ENCODE peak calls at places on chromosome X, in nine cellular contexts. S, G, K, H, A, Q, T, X and L are unnamed samples.

GRCh38 chrX:54530358-54530900 is 410 bp downstream of the GNL3L start:
- DNase-seq in S (no peak), G (no peak), K (no peak), H (no peak), A (no peak), Q (no peak), T (no peak), X (no peak), L (no peak)

GRCh38 chrX:20664774-20665173 is 398.1 kb upstream of the RPS6KA3 start:
- DNase-seq in S (no peak), G (peak; percentile 20), K (no peak), H (no peak), A (peak; percentile 28), Q (no peak), T (no peak), X (peak; percentile 5), L (no peak)

GRCh38 chrX:23901065-23901464 is 6.7 kb downstream of the APOO start:
- DNase-seq in S (peak; percentile 17), G (no peak), K (no peak), H (peak; percentile 71), A (no peak), Q (no peak), T (peak; percentile 81), X (no peak), L (peak; percentile 83)

GRCh38 chrX:131041652-131042051 is 16.5 kb upstream of the ARHGAP36 start:
- DNase-seq in S (no peak), G (no peak), K (no peak), H (no peak), A (no peak), Q (no peak), T (no peak), X (no peak), L (no peak)

GRCh38 chrX:138082881-138083280 is 517.0 kb downstream of the ZIC3 start:
- DNase-seq in S (no peak), G (no peak), K (no peak), H (no peak), A (no peak), Q (no peak), T (no peak), X (no peak), L (no peak)

GRCh38 chrX:137428777-137429564 is 137.0 kb upstream of the ZIC3 start:
- DNase-seq in S (no peak), G (no peak), K (no peak), H (no peak), A (peak; percentile 43), Q (peak; percentile 20), T (no peak), X (peak; percentile 7), L (no peak)

GRCh38 chrX:151336809-151337208 is 60.2 kb upstream of the VMA21 start:
- DNase-seq in S (no peak), G (no peak), K (no peak), H (no peak), A (no peak), Q (no peak), T (no peak), X (no peak), L (no peak)

GRCh38 chrX:126655061-126655460 is 102.4 kb upstream of the DCAF12L1 start:
- DNase-seq in S (no peak), G (no peak), K (no peak), H (no peak), A (no peak), Q (no peak), T (no peak), X (no peak), L (no peak)

GRCh38 chrX:148322906-148323305 is 177.5 kb upstream of the AFF2 start:
- DNase-seq in S (no peak), G (no peak), K (no peak), H (no peak), A (no peak), Q (no peak), T (no peak), X (no peak), L (no peak)

GRCh38 chrX:103779156-103779555 is 2.5 kb downstream of the PLP1 start:
- DNase-seq in S (no peak), G (peak; percentile 64), K (no peak), H (no peak), A (peak; percentile 8), Q (no peak), T (no peak), X (no peak), L (no peak)

GRCh38 chrX:54540289-54540688 is 10.3 kb downstream of the GNL3L start:
- DNase-seq in S (no peak), G (no peak), K (no peak), H (no peak), A (no peak), Q (no peak), T (no peak), X (no peak), L (peak; percentile 33)

GRCh38 chrX:40243699-40244098 is 145.9 kb upstream of the BCOR start:
- DNase-seq in S (no peak), G (no peak), K (no peak), H (no peak), A (no peak), Q (no peak), T (no peak), X (no peak), L (no peak)

GRCh38 chrX:131752493-131753198 is 208.8 kb downstream of the OR13H1 start:
- DNase-seq in S (no peak), G (peak; percentile 87), K (no peak), H (no peak), A (no peak), Q (no peak), T (no peak), X (no peak), L (peak; percentile 89)

GRCh38 chrX:78124304-78124703 is 15.1 kb downstream of the TAF9B start:
- DNase-seq in S (no peak), G (no peak), K (no peak), H (no peak), A (no peak), Q (no peak), T (no peak), X (no peak), L (no peak)

GRCh38 chrX:87728459-87728858 is 210.9 kb downstream of the KLHL4 start:
- DNase-seq in S (no peak), G (no peak), K (no peak), H (no peak), A (no peak), Q (no peak), T (no peak), X (no peak), L (no peak)

GRCh38 chrX:48071986-48072605 is 656 bp upstream of the ZNF630 start:
- DNase-seq in S (no peak), G (no peak), K (no peak), H (no peak), A (no peak), Q (no peak), T (no peak), X (no peak), L (no peak)

GRCh38 chrX:1391707-1392375 is at the start of gene SLC25A6:
- DNase-seq in S (peak; percentile 97), G (peak; percentile 98), K (peak; percentile 100), H (peak; percentile 90), A (peak; percentile 98), Q (peak; percentile 100), T (peak; percentile 99), X (peak; percentile 99), L (peak; percentile 94)

GRCh38 chrX:40471965-40472648 is 108.7 kb upstream of the ATP6AP2 start:
- DNase-seq in S (peak; percentile 3), G (peak; percentile 58), K (no peak), H (peak; percentile 34), A (peak; percentile 72), Q (no peak), T (no peak), X (peak; percentile 59), L (peak; percentile 24)

GRCh38 chrX:47507204-47507878 is 24.3 kb upstream of the ZNF41 start:
- DNase-seq in S (no peak), G (no peak), K (no peak), H (no peak), A (no peak), Q (no peak), T (no peak), X (no peak), L (no peak)

GRCh38 chrX:51568586-51568985 is 50.1 kb downstream of the CENPVL3 start:
- DNase-seq in S (no peak), G (no peak), K (no peak), H (peak; percentile 59), A (no peak), Q (no peak), T (no peak), X (no peak), L (peak; percentile 62)

GRCh38 chrX:16212436-16212835 is 45.2 kb downstream of the MAGEB17 start:
- DNase-seq in S (peak; percentile 35), G (no peak), K (no peak), H (no peak), A (peak; percentile 41), Q (no peak), T (no peak), X (peak; percentile 24), L (peak; percentile 35)

GRCh38 chrX:47831788-47832187 is 4.9 kb upstream of the ZNF81 start:
- DNase-seq in S (peak; percentile 69), G (no peak), K (peak; percentile 12), H (no peak), A (peak; percentile 58), Q (peak; percentile 59), T (peak; percentile 54), X (peak; percentile 53), L (peak; percentile 35)